ENCODE peak calls at places on chromosomes 3 and 15, in seven cellular contexts. R is neuronal stem cell, B is endothelial cell of umbilical vein, H is K562, Y is fibroblast of lung, Z is neural progenitor cell, C is mesendoderm. E is an unnamed sample.

GRCh38 chr3:53493997-53494791 is at the start of gene CACNA1D:
- DNase-seq in Y (peak), H (no peak), B (no peak), Z (peak), C (peak), R (no peak), E (peak)

GRCh38 chr3:177281292-177281942 is 84.1 kb upstream of the TBL1XR1 start:
- DNase-seq in R (no peak), B (no peak), Z (no peak), C (peak), H (no peak), Y (no peak), E (no peak)

GRCh38 chr15:39555885-39556284 is 25.0 kb upstream of the THBS1 start:
- DNase-seq in Z (no peak), H (no peak), R (no peak), Y (peak), C (peak), B (no peak), E (no peak)

GRCh38 chr3:171129827-171130226 is 103.3 kb upstream of the SLC2A2 start:
- DNase-seq in C (no peak), Y (peak), H (no peak), B (no peak), Z (no peak), R (no peak), E (no peak)

GRCh38 chr15:79185199-79185598 is 94.6 kb upstream of the RASGRF1 start:
- DNase-seq in C (peak), Y (no peak), Z (peak), B (no peak), R (no peak), H (peak), E (peak)

GRCh38 chr15:83088876-83089275 is 18.6 kb upstream of the TM6SF1 start:
- DNase-seq in B (no peak), C (no peak), R (no peak), H (no peak), Y (no peak), Z (no peak), E (no peak)

GRCh38 chr3:154795582-154795981 is 284.5 kb upstream of the MME start:
- DNase-seq in Z (no peak), H (no peak), C (peak), Y (peak), B (no peak), R (no peak), E (no peak)

GRCh38 chr15:90915216-90915807 is 12.2 kb downstream of the MAN2A2 start:
- DNase-seq in H (no peak), R (no peak), Y (no peak), Z (no peak), C (no peak), B (no peak), E (no peak)

GRCh38 chr3:18572809-18573208 is 147.7 kb upstream of the SATB1 start:
- DNase-seq in B (no peak), C (no peak), H (no peak), Z (no peak), Y (no peak), R (no peak), E (no peak)

GRCh38 chr15:74129411-74130088 is 836 bp upstream of the ISLR2 start:
- DNase-seq in Z (peak), H (no peak), B (no peak), C (peak), R (no peak), Y (peak), E (no peak)

GRCh38 chr15:79881254-79881653 is 15.6 kb downstream of the MTHFS start:
- DNase-seq in R (no peak), Y (no peak), B (peak), H (no peak), Z (no peak), C (no peak), E (no peak)

GRCh38 chr3:179589143-179589542 is 15.3 kb downstream of the MRPL47 start:
- DNase-seq in B (peak), R (no peak), Z (no peak), H (no peak), Y (peak), C (no peak), E (no peak)

GRCh38 chr3:133821767-133822638 is 16.4 kb downstream of the SRPRB start:
- DNase-seq in C (peak), R (no peak), Y (peak), H (peak), Z (peak), B (peak), E (peak)

GRCh38 chr3:187016639-187017345 is 86.5 kb downstream of the ST6GAL1 start:
- DNase-seq in Y (peak), R (no peak), C (peak), H (no peak), Z (no peak), B (peak), E (no peak)

GRCh38 chr3:72150634-72151412 is 365.9 kb upstream of the PROK2 start:
- DNase-seq in Z (no peak), B (no peak), C (no peak), H (no peak), R (no peak), Y (no peak), E (no peak)

GRCh38 chr3:42225486-42226363 is 40.3 kb downstream of the CCK start:
- DNase-seq in Z (no peak), B (no peak), R (no peak), H (no peak), Y (no peak), C (no peak), E (no peak)

GRCh38 chr15:29102911-29103824 is 166.5 kb downstream of the NSMCE3 start:
- DNase-seq in B (no peak), Z (no peak), Y (no peak), H (no peak), C (peak), R (peak), E (no peak)

GRCh38 chr3:115693868-115694267 is 70.6 kb downstream of the GAP43 start:
- DNase-seq in B (no peak), R (no peak), C (no peak), Y (no peak), H (no peak), Z (no peak), E (no peak)

GRCh38 chr3:24299801-24300626 is 194.6 kb downstream of the THRB start:
- DNase-seq in R (no peak), Z (no peak), B (peak), C (no peak), Y (peak), H (no peak), E (no peak)
- H3K9ac ChIP-seq in R (no peak), Z (no peak), B (no peak), C (no peak), Y (no peak), H (no peak), E (no peak)

GRCh38 chr3:114659109-114660081 is 365.6 kb downstream of the TIGIT start:
- DNase-seq in R (no peak), Y (no peak), C (peak), B (peak), H (no peak), Z (peak), E (no peak)
- H3K9ac ChIP-seq in R (no peak), Y (no peak), C (no peak), B (no peak), H (no peak), Z (no peak), E (no peak)

GRCh38 chr15:66799242-66799641 is 97.2 kb downstream of the SMAD6 start:
- DNase-seq in H (no peak), B (no peak), C (no peak), R (no peak), Z (no peak), Y (no peak), E (no peak)
- H3K9ac ChIP-seq in H (no peak), B (no peak), C (no peak), R (no peak), Z (no peak), Y (no peak), E (no peak)

DNA sequence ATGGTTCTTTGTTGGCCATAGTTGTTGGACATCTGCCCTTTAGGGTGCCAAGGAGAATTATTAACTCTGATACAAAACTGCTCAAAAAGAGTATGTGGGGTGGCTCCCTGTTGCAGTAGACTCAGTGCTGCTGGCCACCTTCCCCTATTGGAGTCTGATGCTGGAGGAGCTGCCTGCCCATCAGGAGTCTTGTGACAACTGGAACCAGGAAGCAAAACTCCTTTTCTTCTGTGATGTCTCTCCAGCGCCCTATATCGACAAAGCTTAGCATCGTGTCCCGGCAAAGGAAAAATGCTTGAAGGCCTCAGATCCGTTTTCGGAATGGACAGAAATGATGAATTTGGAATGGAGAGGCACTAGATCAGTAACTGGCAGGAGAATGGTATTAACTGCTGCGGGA is 23.5 kb downstream of the PAK2 start:
- DNase-seq in Y (no peak), Z (no peak), H (no peak), C (no peak), R (no peak), B (no peak), E (no peak)
- H3K9ac ChIP-seq in Y (no peak), Z (no peak), H (no peak), C (no peak), R (no peak), B (no peak), E (no peak)

DNA sequence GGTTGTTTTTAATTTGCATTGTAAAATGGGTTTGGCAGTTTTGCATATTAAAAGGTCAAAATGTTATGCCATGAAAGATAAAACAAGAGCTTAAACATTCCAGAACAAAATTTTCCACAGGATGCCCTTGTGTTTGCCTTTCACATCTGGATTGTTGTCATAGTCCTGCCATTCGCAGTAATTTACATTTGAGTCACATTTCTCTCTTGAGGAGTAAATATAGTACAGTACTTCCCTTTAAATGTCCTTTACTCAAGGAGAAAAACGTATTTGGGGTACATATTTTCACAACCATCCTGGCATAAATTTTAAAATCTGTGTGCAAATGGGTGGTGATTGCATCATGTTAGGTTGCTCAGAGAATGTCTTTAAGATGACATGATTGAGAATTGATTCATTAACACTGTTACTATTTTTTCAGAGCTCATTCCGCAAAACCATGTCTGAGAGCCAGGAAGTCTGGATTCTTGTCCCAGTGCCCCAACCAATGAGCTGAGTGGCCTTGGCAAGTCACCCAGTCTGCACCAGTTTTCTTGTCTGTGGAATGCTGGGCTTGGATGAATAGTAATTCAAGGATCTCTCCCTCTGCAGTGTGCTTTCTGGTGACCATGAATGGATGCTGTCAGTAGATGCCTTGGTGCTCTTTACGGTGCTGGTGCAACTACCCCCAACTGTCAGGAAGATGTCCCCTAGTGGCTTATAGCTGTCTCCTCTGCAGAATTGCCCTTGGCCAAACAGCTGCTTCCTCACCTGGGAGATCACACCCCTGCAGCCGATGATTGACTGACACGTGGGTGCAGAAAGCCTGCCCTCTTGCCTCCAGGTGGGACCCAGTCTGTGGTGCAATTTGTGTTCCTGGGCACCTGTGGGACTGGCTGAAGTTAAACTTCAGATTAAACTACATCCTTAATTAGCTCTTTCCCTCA is 43.0 kb downstream of the ABHD5 start:
- DNase-seq in R (no peak), Z (no peak), H (no peak), Y (peak), B (peak), C (peak), E (no peak)
- H3K9ac ChIP-seq in R (no peak), Z (no peak), H (no peak), Y (no peak), B (no peak), C (no peak), E (no peak)

GRCh38 chr3:31536417-31536991 is 3.8 kb downstream of the STT3B start:
- DNase-seq in C (no peak), Z (no peak), B (no peak), H (no peak), R (no peak), Y (no peak), E (no peak)
- H3K9ac ChIP-seq in C (peak), Z (no peak), B (no peak), H (no peak), R (no peak), Y (no peak), E (no peak)

GRCh38 chr3:194584435-194584776 is 48.8 kb downstream of the TMEM44 start:
- DNase-seq in B (no peak), R (no peak), H (no peak), C (no peak), Y (no peak), Z (no peak), E (no peak)

GRCh38 chr3:194585880-194586281 is 47.3 kb downstream of the TMEM44 start:
- DNase-seq in H (no peak), Y (no peak), C (no peak), B (no peak), R (no peak), Z (no peak), E (no peak)

GRCh38 chr3:194582196-194582905 is 50.9 kb downstream of the TMEM44 start:
- DNase-seq in Z (no peak), R (no peak), C (peak), Y (no peak), H (no peak), B (no peak), E (no peak)

GRCh38 chr3:194586839-194587238 is 46.4 kb downstream of the TMEM44 start:
- DNase-seq in H (no peak), B (peak), Y (peak), R (no peak), C (no peak), Z (no peak), E (no peak)

GRCh38 chr3:194584866-194585265 is 48.4 kb downstream of the TMEM44 start:
- DNase-seq in R (no peak), B (peak), Z (no peak), H (no peak), Y (peak), C (no peak), E (no peak)
- H3K9ac ChIP-seq in R (no peak), B (peak), Z (no peak), H (peak), Y (no peak), C (no peak), E (no peak)

DNA sequence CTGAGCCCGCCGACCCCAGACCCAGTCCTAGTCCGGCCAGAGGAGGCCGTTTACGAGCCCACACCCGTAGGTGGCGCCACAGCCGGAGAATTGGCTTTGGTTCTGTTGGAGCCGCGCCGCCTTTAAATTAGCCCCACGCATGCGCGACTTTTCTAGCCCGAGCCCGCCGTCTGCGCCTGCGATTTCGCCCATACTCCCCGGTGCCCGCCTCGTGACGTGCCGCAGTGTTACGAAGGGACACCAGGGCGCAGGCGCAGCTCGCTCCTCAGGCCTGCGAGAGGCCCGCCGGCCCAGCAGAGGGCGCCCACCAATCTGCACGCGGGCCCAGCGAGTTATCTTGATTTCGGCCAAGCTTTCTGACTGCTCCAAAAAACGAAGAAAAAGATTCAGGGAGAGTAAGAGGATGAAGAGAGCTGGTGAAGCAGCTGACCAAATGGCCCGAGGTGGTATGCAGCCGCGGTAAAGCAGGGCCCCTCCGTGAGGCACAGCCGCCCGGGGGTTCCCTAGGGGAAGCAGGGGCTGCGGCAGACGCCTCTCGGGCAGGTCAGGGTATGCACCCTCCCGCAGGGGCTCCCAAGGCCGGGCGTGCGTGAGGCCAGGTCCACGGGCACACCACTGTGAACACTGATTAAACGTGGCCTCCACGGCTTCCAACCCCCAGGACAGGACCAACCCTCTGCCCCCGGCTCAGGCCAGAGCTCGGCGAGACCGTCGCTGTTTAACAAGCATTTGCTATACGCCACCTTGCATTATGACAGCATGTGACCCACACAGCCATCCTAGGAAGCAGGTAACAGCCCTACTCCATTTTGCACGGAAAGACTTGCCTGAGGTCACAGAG is 32.8 kb downstream of the RPN1 start:
- DNase-seq in R (peak), Y (peak), Z (peak), C (peak), B (peak), H (peak), E (peak)
- H3K9ac ChIP-seq in R (peak), Y (peak), Z (peak), C (peak), B (peak), H (no peak), E (peak)

DNA sequence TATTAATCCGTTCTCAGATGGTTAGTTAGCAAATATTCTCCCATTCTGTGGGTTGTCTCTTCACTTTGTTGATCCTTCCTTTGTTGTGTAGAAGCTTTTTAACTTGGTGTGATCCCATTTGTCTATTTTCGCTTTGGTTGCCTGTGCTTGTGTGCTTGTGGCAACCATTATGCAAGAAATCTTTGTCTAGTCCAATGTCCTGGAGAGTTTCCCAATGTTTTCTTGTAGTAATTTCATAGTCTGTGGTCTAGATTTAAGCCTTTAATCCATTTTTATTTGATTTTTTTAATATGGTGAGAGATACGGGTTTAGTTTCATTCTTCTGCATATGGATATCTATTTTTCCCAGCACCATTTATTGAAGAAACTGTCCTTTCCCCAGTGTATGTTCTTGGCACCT is 59.8 kb downstream of the RASA2 start:
- DNase-seq in Y (no peak), B (no peak), H (no peak), C (no peak), Z (no peak), R (no peak), E (no peak)
- H3K9ac ChIP-seq in Y (no peak), B (no peak), H (no peak), C (no peak), Z (no peak), R (no peak), E (no peak)

DNA sequence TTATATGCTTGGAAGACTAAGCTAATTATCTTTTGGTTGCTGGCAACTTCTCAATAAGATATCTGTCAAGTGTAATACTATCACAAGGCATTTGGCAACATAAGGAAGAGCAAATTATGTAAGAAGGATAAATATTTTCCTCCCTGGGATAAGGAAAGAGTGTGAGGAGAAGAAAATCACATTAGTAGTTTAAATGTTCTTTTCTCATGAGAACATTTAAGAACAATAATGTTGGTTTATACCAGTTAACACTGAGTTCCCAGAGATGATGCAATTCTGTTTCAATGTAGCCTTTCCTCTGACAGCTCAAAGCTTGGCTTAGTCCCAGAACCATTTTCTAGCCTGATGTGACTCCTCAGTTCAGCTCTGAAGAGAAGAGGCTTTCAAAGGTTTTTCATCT is 66.1 kb upstream of the NPHP3 start:
- DNase-seq in H (no peak), Y (peak), R (no peak), B (peak), Z (no peak), C (no peak), E (no peak)
- H3K9ac ChIP-seq in H (no peak), Y (no peak), R (no peak), B (no peak), Z (no peak), C (no peak), E (no peak)

E was measured in MM.1S.